ENCODE peak calls at places on chromosomes 2 and 18, in six cellular contexts. V, C, W, R, B and Y are unnamed samples.

GRCh38 chr2:96344011-96344410 is 8.4 kb downstream of the NCAPH start:
- DNase-seq in V (no peak), C (no peak), W (peak), R (no peak), B (no peak), Y (no peak)

GRCh38 chr2:24237313-24237712 is 62.5 kb downstream of the FAM228A start:
- DNase-seq in V (no peak), C (no peak), W (no peak), R (no peak), B (no peak), Y (no peak)

GRCh38 chr2:163319006-163319405 is 416.8 kb downstream of the FIGN start:
- DNase-seq in V (no peak), C (no peak), W (no peak), R (no peak), B (no peak), Y (no peak)

GRCh38 chr2:170696006-170696405 is 19.1 kb upstream of the SP5 start:
- DNase-seq in V (no peak), C (no peak), W (no peak), R (no peak), B (no peak), Y (no peak)

GRCh38 chr18:46343940-46344372 is 239.8 kb downstream of the HAUS1 start:
- DNase-seq in V (no peak), C (peak), W (peak), R (no peak), B (peak), Y (no peak)

GRCh38 chr2:105417789-105418475 is 19.1 kb upstream of the FHL2 start:
- DNase-seq in V (no peak), C (no peak), W (no peak), R (no peak), B (no peak), Y (no peak)

GRCh38 chr2:204967199-204967995 is 422.1 kb downstream of the PARD3B start:
- DNase-seq in V (no peak), C (no peak), W (peak), R (no peak), B (no peak), Y (no peak)

GRCh38 chr2:198004173-198004572 is 199.8 kb downstream of the PLCL1 start:
- DNase-seq in V (no peak), C (no peak), W (no peak), R (no peak), B (no peak), Y (no peak)

GRCh38 chr2:10359246-10359645 is 56.5 kb downstream of the HPCAL1 start:
- DNase-seq in V (no peak), C (no peak), W (no peak), R (no peak), B (no peak), Y (no peak)

GRCh38 chr2:207892676-207893402 is 123.1 kb upstream of the FZD5 start:
- DNase-seq in V (no peak), C (no peak), W (no peak), R (no peak), B (no peak), Y (no peak)

GRCh38 chr2:30214064-30214463 is 17.3 kb upstream of the LBH start:
- DNase-seq in V (no peak), C (no peak), W (no peak), R (no peak), B (no peak), Y (no peak)

GRCh38 chr2:54809814-54810213 is 86.4 kb downstream of the EML6 start:
- DNase-seq in V (no peak), C (no peak), W (no peak), R (no peak), B (no peak), Y (no peak)

GRCh38 chr2:37343537-37344434 is 644 bp upstream of the QPCT start:
- DNase-seq in V (no peak), C (no peak), W (no peak), R (no peak), B (no peak), Y (no peak)

GRCh38 chr2:1600191-1601063 is 143.9 kb downstream of the PXDN start:
- DNase-seq in V (peak), C (no peak), W (no peak), R (no peak), B (no peak), Y (no peak)

GRCh38 chr18:45588284-45588683 is 27.0 kb upstream of the SLC14A2 start:
- DNase-seq in V (no peak), C (no peak), W (no peak), R (no peak), B (no peak), Y (no peak)

GRCh38 chr2:20104900-20105545 is 53.6 kb upstream of the LAPTM4A start:
- DNase-seq in V (no peak), C (no peak), W (no peak), R (no peak), B (no peak), Y (no peak)
- H3K4me3 ChIP-seq in V (no peak), C (peak), W (no peak), R (no peak), B (no peak), Y (no peak)

GRCh38 chr18:76273956-76274355 is 221.1 kb downstream of the ZNF516 start:
- DNase-seq in V (no peak), C (no peak), W (no peak), R (no peak), B (no peak), Y (no peak)

GRCh38 chr18:76275913-76276312 is 219.1 kb downstream of the ZNF516 start:
- DNase-seq in V (no peak), C (no peak), W (no peak), R (no peak), B (no peak), Y (no peak)

GRCh38 chr18:76273036-76273545 is 222.0 kb downstream of the ZNF516 start:
- DNase-seq in V (no peak), C (no peak), W (no peak), R (no peak), B (no peak), Y (no peak)

GRCh38 chr18:76274470-76275289 is 220.4 kb downstream of the ZNF516 start:
- DNase-seq in V (no peak), C (no peak), W (no peak), R (no peak), B (no peak), Y (no peak)
- TF ChIP-seq CTCF in V (peak), C (no peak), W (no peak), R (peak), B (no peak), Y (peak)

GRCh38 chr2:61182059-61182383 is 20.0 kb downstream of the C2orf74 start:
- DNase-seq in V (no peak), C (no peak), W (no peak), R (no peak), B (no peak), Y (no peak)

GRCh38 chr2:61179701-61180639 is 18.0 kb downstream of the C2orf74 start:
- DNase-seq in V (no peak), C (no peak), W (no peak), R (no peak), B (no peak), Y (no peak)

GRCh38 chr2:61180686-61181085 is 18.7 kb downstream of the C2orf74 start:
- DNase-seq in V (no peak), C (no peak), W (no peak), R (no peak), B (no peak), Y (no peak)

GRCh38 chr2:61183815-61184214 is 21.8 kb downstream of the C2orf74 start:
- DNase-seq in V (no peak), C (no peak), W (no peak), R (no peak), B (no peak), Y (no peak)

GRCh38 chr2:61181382-61182058 is 19.5 kb downstream of the C2orf74 start:
- DNase-seq in V (no peak), C (no peak), W (no peak), R (no peak), B (no peak), Y (no peak)
- H3K4me3 ChIP-seq in V (no peak), C (no peak), W (no peak), R (no peak), B (no peak), Y (no peak)

DNA sequence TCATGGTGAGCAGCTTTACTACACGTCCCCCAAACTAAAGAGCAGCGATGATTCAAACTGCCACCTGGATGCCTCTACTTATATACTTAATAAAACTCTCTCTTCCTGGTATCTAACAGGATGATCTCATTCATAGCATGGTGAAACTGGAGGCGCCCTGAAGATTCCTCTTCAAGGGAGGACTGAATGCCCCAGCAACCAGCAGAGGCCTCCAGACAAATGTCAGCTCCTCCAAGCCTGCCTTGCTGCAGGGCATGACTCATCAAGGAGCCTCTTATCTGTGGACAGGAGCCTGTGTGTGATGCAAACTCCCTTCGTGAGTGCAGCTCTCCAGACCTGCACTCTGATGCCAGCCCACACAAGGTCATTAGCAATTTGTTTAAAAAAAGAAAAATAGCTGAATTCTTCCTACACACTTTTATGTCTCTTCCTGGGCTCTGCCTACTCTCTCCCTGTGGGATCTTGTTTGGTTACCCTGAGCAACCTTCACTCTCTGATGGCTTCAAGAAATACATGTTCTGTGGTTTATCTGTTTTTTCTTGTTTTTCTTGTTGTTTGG is 30.2 kb downstream of the LONRF2 start:
- DNase-seq in V (no peak), C (peak), W (peak), R (peak), B (no peak), Y (peak)
- TF ChIP-seq CTCF in V (no peak), C (no peak), W (no peak), R (no peak), B (no peak), Y (peak)

GRCh38 chr2:46937457-46937856 is 21.9 kb upstream of the MCFD2 start:
- DNase-seq in V (no peak), C (no peak), W (no peak), R (no peak), B (no peak), Y (no peak)

GRCh38 chr2:46942891-46943626 is 27.5 kb upstream of the MCFD2 start:
- DNase-seq in V (no peak), C (no peak), W (no peak), R (no peak), B (no peak), Y (no peak)

GRCh38 chr2:46936566-46936965 is 21.0 kb upstream of the MCFD2 start:
- DNase-seq in V (no peak), C (no peak), W (no peak), R (no peak), B (no peak), Y (no peak)

GRCh38 chr2:46942143-46942526 is 26.5 kb upstream of the MCFD2 start:
- DNase-seq in V (no peak), C (peak), W (peak), R (no peak), B (no peak), Y (no peak)

DNA sequence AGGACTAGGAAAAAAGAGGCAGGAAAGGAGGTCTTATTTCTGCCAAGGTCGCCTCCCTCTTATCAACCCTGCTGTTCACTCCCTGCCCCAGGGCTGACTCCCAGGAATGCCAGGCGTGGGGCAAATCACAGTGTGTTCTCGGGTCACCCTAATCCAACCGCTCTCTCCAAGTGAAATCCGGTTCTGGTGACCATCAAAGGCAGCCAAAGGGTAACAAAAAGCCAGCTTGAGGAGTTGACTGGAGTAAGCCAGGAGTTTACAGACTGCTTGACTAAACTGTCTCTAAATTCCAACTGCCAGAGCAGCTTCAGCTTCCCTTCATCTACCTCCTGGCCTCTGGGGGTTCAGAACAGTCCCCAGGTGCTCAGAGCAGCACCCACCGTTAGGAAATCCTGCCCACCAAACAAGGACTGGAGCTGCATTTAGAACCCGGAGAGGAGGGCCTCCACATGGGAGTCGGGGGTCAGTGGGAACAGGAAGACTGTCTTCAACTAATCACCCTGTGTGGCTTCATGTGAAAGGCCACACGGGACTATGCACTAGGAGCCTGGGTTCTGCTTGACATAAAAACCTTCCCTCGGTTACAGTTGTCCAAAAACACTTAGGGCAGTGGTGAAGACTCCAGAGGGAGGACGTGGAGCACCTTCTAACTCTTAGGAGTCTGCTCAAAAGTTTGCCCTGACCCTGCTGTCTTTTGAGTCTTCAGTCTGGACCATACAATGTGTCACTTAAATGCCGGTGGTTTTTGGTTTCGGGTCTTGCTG is 24.2 kb upstream of the MCFD2 start:
- DNase-seq in V (no peak), C (no peak), W (no peak), R (no peak), B (no peak), Y (peak)
- H3K4me3 ChIP-seq in V (peak), C (peak), W (no peak), R (no peak), B (no peak), Y (no peak)

GRCh38 chr2:202067589-202067988 is 5.5 kb upstream of the KIAA2012 start:
- DNase-seq in V (no peak), C (no peak), W (no peak), R (no peak), B (no peak), Y (no peak)

GRCh38 chr2:202069189-202070050 is 3.6 kb upstream of the KIAA2012 start:
- DNase-seq in V (no peak), C (no peak), W (no peak), R (no peak), B (no peak), Y (no peak)

GRCh38 chr2:202071107-202071506 is 1.9 kb upstream of the KIAA2012 start:
- DNase-seq in V (no peak), C (no peak), W (no peak), R (no peak), B (no peak), Y (no peak)

GRCh38 chr2:202072737-202073396 is at the start of gene KIAA2012:
- DNase-seq in V (no peak), C (no peak), W (no peak), R (peak), B (no peak), Y (no peak)

GRCh38 chr2:202072226-202072625 is 829 bp upstream of the KIAA2012 start:
- DNase-seq in V (no peak), C (no peak), W (no peak), R (no peak), B (no peak), Y (no peak)
- TF ChIP-seq CTCF in V (peak), C (no peak), W (no peak), R (peak), B (no peak), Y (peak)

DNA sequence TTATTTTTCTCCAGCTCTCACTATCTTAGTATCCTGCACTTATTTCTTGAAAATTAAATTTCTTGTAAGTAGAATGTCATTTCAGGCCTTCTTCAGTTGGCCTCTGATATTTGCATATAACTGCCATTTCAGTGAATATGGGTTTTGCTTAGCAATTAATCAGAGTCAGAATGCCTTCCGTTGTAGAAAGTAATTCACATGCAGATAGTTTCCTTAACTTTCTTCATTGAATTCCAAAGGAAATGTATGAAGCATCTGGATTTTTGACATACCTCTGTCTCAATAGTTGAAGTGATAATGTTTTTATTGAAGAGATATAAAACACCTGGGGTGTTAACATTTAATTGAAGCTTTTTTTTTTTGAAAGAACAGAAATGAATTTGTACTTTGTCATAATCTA is 914.1 kb upstream of the NXPH2 start:
- DNase-seq in V (no peak), C (no peak), W (no peak), R (no peak), B (no peak), Y (no peak)
- H3K4me3 ChIP-seq in V (no peak), C (no peak), W (no peak), R (no peak), B (no peak), Y (no peak)

DNA sequence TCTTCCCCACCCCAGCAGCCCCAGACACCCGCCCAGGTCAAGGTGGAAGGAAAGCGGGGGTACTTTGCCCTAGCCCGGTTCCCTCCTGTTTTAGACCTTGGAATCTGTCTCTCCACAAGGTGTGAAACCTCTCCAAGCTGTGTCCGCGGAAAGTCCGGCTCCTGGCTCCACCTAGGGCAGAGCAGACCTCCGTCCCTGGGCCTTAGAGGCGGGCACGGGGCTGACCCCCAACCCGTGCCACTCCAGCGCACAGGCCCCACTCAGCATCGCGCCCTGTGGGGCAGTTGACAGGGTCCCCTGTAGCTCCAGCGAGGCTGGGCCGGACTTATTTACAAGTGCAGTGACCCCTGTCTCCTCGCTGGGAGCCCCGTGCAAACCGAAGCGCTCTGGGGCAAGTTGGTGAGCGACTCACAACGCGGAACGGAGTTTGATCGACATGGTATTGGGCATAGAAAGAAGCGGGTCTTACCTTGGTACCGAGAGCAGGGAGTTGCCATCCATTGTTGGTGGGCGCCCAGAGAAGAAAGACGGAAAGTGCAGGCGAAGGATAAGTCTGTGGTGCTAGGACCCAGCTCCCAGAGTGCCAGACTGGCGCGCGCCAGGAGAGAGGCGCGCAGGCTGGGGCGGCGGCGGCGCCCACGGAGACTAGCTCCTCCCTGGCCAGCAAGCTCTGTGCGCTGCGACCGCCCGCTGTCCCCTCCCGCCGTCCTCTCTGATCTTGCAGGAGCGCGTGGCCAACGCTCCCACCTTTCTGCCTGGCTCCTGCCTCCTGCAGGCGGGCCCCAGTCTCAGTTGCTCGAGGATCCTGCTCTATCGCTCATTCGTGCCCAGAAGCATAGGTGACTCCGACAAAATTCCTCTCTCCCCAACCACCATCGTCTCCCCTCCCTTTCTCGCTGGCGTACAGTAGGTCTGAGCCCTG is at the start of gene SPHKAP:
- DNase-seq in V (no peak), C (no peak), W (no peak), R (no peak), B (no peak), Y (no peak)
- TF ChIP-seq CTCF in V (no peak), C (no peak), W (no peak), R (no peak), B (no peak), Y (no peak)